ENCODE peak calls at places on chromosome 12, in nine cellular contexts. Z is body of pancreas; T is transverse colon; U is IMR-90; B is PC-3; W is CD8-positive, alpha-beta memory T cell; F is neuronal stem cell; Y is kidney; J is spleen. G is an unnamed sample.
A peak's percentile ranks its signal among the peaks of the same experiment; 100 is the strongest.

GRCh38 chr12:91746976-91747375 is 398.7 kb downstream of the BTG1 start:
- DNase-seq in Z (no peak), Y (no peak), T (no peak), U (no peak), F (no peak), J (no peak), W (no peak), B (no peak), G (no peak)

GRCh38 chr12:57240069-57240921 is 10.7 kb downstream of the STAC3 start:
- DNase-seq in Z (peak; percentile 53), U (peak; percentile 60), B (peak; percentile 55), F (no peak), T (peak; percentile 70), Y (peak; percentile 87), W (peak; percentile 56), J (peak; percentile 89), G (peak; percentile 79)

GRCh38 chr12:54522213-54522612 is 24.7 kb downstream of the NCKAP1L start:
- DNase-seq in F (no peak), Y (no peak), T (no peak), J (no peak), B (no peak), Z (no peak), W (no peak), U (no peak), G (no peak)

GRCh38 chr12:130952106-130952505 is 1.6 kb upstream of the ADGRD1 start:
- DNase-seq in B (no peak), W (no peak), Y (no peak), J (no peak), T (no peak), F (no peak), Z (no peak), U (no peak), G (no peak)

GRCh38 chr12:62724947-62725447 is 210.0 kb downstream of the PPM1H start:
- DNase-seq in Z (peak; percentile 28), U (peak; percentile 96), F (peak; percentile 58), Y (no peak), T (peak; percentile 54), W (no peak), B (peak; percentile 98), J (no peak), G (no peak)

GRCh38 chr12:19654630-19655384 is 215.5 kb downstream of the AEBP2 start:
- DNase-seq in F (no peak), W (no peak), J (no peak), Y (no peak), Z (no peak), B (no peak), U (peak; percentile 84), T (no peak), G (no peak)

GRCh38 chr12:5433081-5433839 is 1.4 kb downstream of the NTF3 start:
- DNase-seq in W (no peak), U (peak; percentile 63), J (no peak), T (no peak), Z (no peak), B (no peak), F (peak; percentile 21), Y (peak; percentile 79), G (peak; percentile 64)

GRCh38 chr12:26317942-26318565 is 122.7 kb downstream of the SSPN start:
- DNase-seq in B (peak; percentile 95), U (peak; percentile 84), Z (no peak), J (no peak), Y (no peak), T (no peak), W (no peak), F (no peak), G (no peak)

GRCh38 chr12:68623984-68624383 is 13.3 kb downstream of the RAP1B start:
- DNase-seq in T (no peak), F (no peak), U (peak; percentile 61), J (no peak), Y (no peak), W (no peak), Z (no peak), B (peak; percentile 32), G (no peak)

GRCh38 chr12:8692573-8692972 is 5.2 kb upstream of the RIMKLB start:
- DNase-seq in W (no peak), T (peak; percentile 45), Y (no peak), U (peak; percentile 71), Z (peak; percentile 35), J (no peak), F (peak; percentile 55), B (no peak), G (peak; percentile 76)

GRCh38 chr12:50554651-50555050 is 49.9 kb downstream of the DIP2B start:
- DNase-seq in W (no peak), J (no peak), B (no peak), F (no peak), Y (no peak), U (no peak), T (no peak), Z (no peak), G (no peak)

GRCh38 chr12:50555471-50555885 is 50.7 kb downstream of the DIP2B start:
- DNase-seq in J (no peak), W (no peak), U (no peak), T (no peak), B (no peak), Z (no peak), Y (no peak), F (no peak), G (no peak)

GRCh38 chr12:50557421-50557820 is 52.6 kb downstream of the DIP2B start:
- DNase-seq in F (no peak), B (no peak), J (no peak), W (no peak), T (no peak), Z (no peak), Y (no peak), U (peak; percentile 35), G (no peak)

GRCh38 chr12:50558970-50559369 is 54.2 kb downstream of the DIP2B start:
- DNase-seq in U (no peak), B (no peak), Y (no peak), J (no peak), T (no peak), Z (no peak), W (no peak), F (no peak), G (no peak)

GRCh38 chr12:50556273-50556672 is 51.5 kb downstream of the DIP2B start:
- DNase-seq in F (no peak), W (no peak), T (no peak), U (no peak), B (peak; percentile 79), Y (no peak), J (no peak), Z (no peak), G (no peak)
- H3K4me1 ChIP-seq in F (no peaks in the 10 kb centered on the region), W (no peaks in the 10 kb centered on the region), T (no peaks in the 10 kb centered on the region), U (peaks cover 4% of the 10 kb centered on the region), B (peaks cover 26% of the 10 kb centered on the region), Y (no peaks in the 10 kb centered on the region), J (peaks cover 5% of the 10 kb centered on the region), Z (peaks cover 13% of the 10 kb centered on the region), G (no peaks in the 10 kb centered on the region)

DNA sequence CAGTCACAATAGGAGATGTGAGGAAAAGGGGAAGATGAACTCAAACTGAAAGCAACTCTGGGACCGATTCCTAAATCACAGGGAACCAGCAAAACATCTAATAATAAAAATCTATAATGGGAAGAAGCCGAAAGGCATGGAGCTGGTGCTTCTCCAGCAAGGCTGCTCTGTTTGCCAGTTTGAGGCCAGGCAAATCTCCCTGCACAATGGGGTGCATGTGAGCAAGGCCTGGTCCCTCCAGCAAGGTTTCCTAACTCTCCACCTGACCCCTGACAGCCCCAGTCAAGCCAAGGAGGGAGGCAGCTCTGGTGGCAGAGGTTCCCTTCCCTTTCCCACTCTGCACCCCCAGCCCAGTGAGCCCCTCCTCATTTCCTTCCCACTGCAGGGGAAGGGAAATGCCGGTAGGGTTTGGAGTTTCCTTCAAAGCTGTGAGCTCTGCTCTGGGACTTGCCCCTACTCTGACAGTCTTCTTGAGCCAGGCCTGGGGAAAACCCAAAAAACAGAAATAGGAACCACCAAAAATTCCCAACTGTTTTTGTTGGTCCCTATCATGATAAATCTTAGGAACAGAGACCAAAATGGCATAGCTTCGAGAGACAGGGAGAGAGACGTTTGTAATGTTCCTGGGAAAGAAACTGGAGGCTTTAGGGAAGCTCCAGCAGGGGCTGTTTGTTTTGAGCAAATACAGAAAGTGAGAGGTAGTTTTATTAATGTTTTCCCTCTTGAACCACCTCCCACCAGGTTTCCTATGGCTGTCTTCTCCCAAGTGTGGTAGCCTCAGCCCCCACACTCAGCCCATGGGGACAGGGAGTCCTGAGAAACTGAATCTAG is 34.6 kb downstream of the FMNL3 start:
- DNase-seq in W (no peak), Z (no peak), B (no peak), F (no peak), T (no peak), Y (no peak), U (no peak), J (no peak), G (no peak)
- H3K4me1 ChIP-seq in W (peaks cover 89% of the 10 kb centered on the region), Z (peaks cover 32% of the 10 kb centered on the region), B (no peaks in the 10 kb centered on the region), F (peaks cover 15% of the 10 kb centered on the region), T (peaks cover 47% of the 10 kb centered on the region), Y (peaks cover 30% of the 10 kb centered on the region), U (peaks cover 37% of the 10 kb centered on the region), J (peaks cover 49% of the 10 kb centered on the region), G (peaks cover 42% of the 10 kb centered on the region)

GRCh38 chr12:132505852-132506219 is 15.9 kb downstream of the FBRSL1 start:
- DNase-seq in U (no peak), F (no peak), Z (no peak), W (no peak), J (no peak), B (no peak), Y (no peak), T (no peak), G (no peak)

GRCh38 chr12:132502882-132503193 is 12.9 kb downstream of the FBRSL1 start:
- DNase-seq in B (no peak), Y (no peak), W (no peak), U (no peak), T (no peak), J (no peak), Z (no peak), F (no peak), G (no peak)

GRCh38 chr12:132502149-132502881 is 12.4 kb downstream of the FBRSL1 start:
- DNase-seq in U (no peak), J (no peak), F (peak; percentile 23), B (no peak), W (no peak), Y (no peak), Z (peak; percentile 60), T (no peak), G (no peak)

GRCh38 chr12:132505105-132505851 is 15.3 kb downstream of the FBRSL1 start:
- DNase-seq in Z (peak; percentile 42), J (peak; percentile 90), U (no peak), Y (no peak), F (no peak), B (no peak), W (no peak), T (peak; percentile 36), G (no peak)

GRCh38 chr12:132503611-132504204 is 13.8 kb downstream of the FBRSL1 start:
- DNase-seq in F (no peak), T (no peak), W (no peak), Z (peak; percentile 68), J (no peak), U (no peak), B (peak; percentile 59), Y (no peak), G (no peak)
- H3K4me1 ChIP-seq in F (peaks cover 29% of the 10 kb centered on the region), T (peaks cover 80% of the 10 kb centered on the region), W (peaks cover 59% of the 10 kb centered on the region), Z (peaks cover 98% of the 10 kb centered on the region), J (peaks cover 86% of the 10 kb centered on the region), U (peaks cover 18% of the 10 kb centered on the region), B (peaks cover 19% of the 10 kb centered on the region), Y (peaks cover 8% of the 10 kb centered on the region), G (peaks cover 39% of the 10 kb centered on the region)

DNA sequence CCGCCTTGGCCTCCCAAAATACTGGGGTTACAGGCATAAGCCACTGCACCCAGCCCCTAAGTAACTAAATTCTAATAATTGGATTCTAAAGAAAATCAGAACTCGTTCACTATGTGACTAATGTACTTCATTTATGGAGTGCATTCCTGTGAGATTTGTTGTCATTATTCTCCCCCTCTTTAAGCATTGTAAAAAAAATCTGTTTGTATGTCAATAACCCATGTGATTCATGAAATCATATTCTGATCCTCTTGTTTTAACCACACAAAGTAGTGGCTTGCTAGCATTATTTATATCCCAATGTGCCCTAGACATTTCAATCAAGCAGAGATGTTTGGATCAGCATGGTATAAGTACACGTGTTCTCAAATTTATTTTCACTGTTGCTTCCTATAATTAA is 78.2 kb upstream of the OSBPL8 start:
- DNase-seq in F (no peak), B (peak; percentile 87), Z (no peak), J (no peak), W (no peak), Y (no peak), T (no peak), U (peak; percentile 76), G (no peak)
- H3K4me1 ChIP-seq in F (peaks cover 5% of the 10 kb centered on the region), B (peaks cover 42% of the 10 kb centered on the region), Z (no peaks in the 10 kb centered on the region), J (peaks cover 4% of the 10 kb centered on the region), W (no peaks in the 10 kb centered on the region), Y (no peaks in the 10 kb centered on the region), T (no peaks in the 10 kb centered on the region), U (peaks cover 11% of the 10 kb centered on the region), G (peaks cover 3% of the 10 kb centered on the region)

G was measured in right cardiac atrium.